ENCODE peak calls at places on chromosomes 13 and 19, in eight cellular contexts. D is SJSA1, I is SK-N-SH, W is GM23338, Q is cardiac fibroblast, V is fibroblast of mammary gland, Z is astrocyte, T is brain microvascular endothelial cell. M is an unnamed sample.

GRCh38 chr19:38691938-38692457 is 44.5 kb downstream of the ACTN4 start:
- DNase-seq in D (peak; percentile 98), I (peak; percentile 89), W (no peak), Q (peak; percentile 89), V (peak; percentile 93), Z (peak; percentile 97), T (peak; percentile 97), M (no peak)

GRCh38 chr13:61960981-61961380 is 545.3 kb upstream of the PCDH20 start:
- DNase-seq in D (no peak), I (no peak), W (no peak), Q (no peak), V (no peak), Z (no peak), T (no peak), M (no peak)

GRCh38 chr19:51044327-51044726 is 9.5 kb upstream of the KLK12 start:
- DNase-seq in D (no peak), I (no peak), W (no peak), Q (no peak), V (no peak), Z (no peak), T (no peak), M (no peak)

GRCh38 chr19:48489608-48490216 is 20.5 kb downstream of the CYTH2 start:
- DNase-seq in D (peak; percentile 71), I (peak; percentile 88), W (peak; percentile 87), Q (peak; percentile 63), V (peak; percentile 50), Z (no peak), T (peak; percentile 35), M (no peak)

GRCh38 chr19:46945668-46946067 is 74.0 kb upstream of the NPAS1 start:
- DNase-seq in D (no peak), I (no peak), W (no peak), Q (peak; percentile 61), V (peak; percentile 49), Z (no peak), T (no peak), M (no peak)

GRCh38 chr19:40467007-40467565 is 285 bp downstream of the SPTBN4 start:
- DNase-seq in D (no peak), I (peak; percentile 73), W (peak; percentile 54), Q (no peak), V (no peak), Z (no peak), T (no peak), M (no peak)

GRCh38 chr13:20182231-20182846 is 10.4 kb downstream of the GJB2 start:
- DNase-seq in D (no peak), I (peak; percentile 84), W (peak; percentile 79), Q (peak; percentile 84), V (peak; percentile 80), Z (peak; percentile 47), T (peak; percentile 38), M (no peak)

GRCh38 chr13:92512852-92513251 is 713.8 kb upstream of the GPC6 start:
- DNase-seq in D (no peak), I (no peak), W (no peak), Q (no peak), V (no peak), Z (no peak), T (no peak), M (no peak)

GRCh38 chr13:23808803-23809202 is 80.4 kb downstream of the MIPEP start:
- DNase-seq in D (no peak), I (no peak), W (no peak), Q (no peak), V (no peak), Z (no peak), T (no peak), M (no peak)

GRCh38 chr19:37928527-37929286 is 21.7 kb downstream of the SIPA1L3 start:
- DNase-seq in D (no peak), I (no peak), W (peak; percentile 67), Q (no peak), V (no peak), Z (no peak), T (no peak), M (no peak)

GRCh38 chr13:73793361-73793760 is 340.8 kb downstream of the KLF12 start:
- DNase-seq in D (no peak), I (no peak), W (no peak), Q (no peak), V (no peak), Z (no peak), T (no peak), M (no peak)

GRCh38 chr19:16031872-16032200 is 44.5 kb upstream of the TPM4 start:
- DNase-seq in D (no peak), I (peak; percentile 1), W (no peak), Q (no peak), V (no peak), Z (no peak), T (no peak), M (no peak)

GRCh38 chr19:4829001-4829712 is 2.4 kb downstream of the TICAM1 start:
- DNase-seq in D (no peak), I (no peak), W (no peak), Q (no peak), V (no peak), Z (no peak), T (no peak), M (no peak)

GRCh38 chr13:64819081-64819480 is 2411.1 kb downstream of the PCDH9 start:
- DNase-seq in D (no peak), I (no peak), W (no peak), Q (peak; percentile 15), V (no peak), Z (no peak), T (no peak), M (no peak)

GRCh38 chr19:45499196-45500180 is 1.2 kb downstream of the PPM1N start:
- DNase-seq in D (no peak), I (peak; percentile 62), W (peak; percentile 100), Q (peak; percentile 53), V (no peak), Z (no peak), T (no peak), M (no peak)

GRCh38 chr13:56900549-56901279 is 240.0 kb upstream of the PRR20A start:
- DNase-seq in D (no peak), I (no peak), W (no peak), Q (no peak), V (no peak), Z (no peak), T (no peak), M (no peak)

GRCh38 chr19:18967358-18968146 is 26.5 kb upstream of the HOMER3 start:
- DNase-seq in D (peak; percentile 55), I (no peak), W (peak; percentile 17), Q (peak; percentile 82), V (peak; percentile 61), Z (peak; percentile 33), T (no peak), M (no peak)

GRCh38 chr19:55132453-55133129 is 15.2 kb upstream of the PPP1R12C start:
- DNase-seq in D (no peak), I (peak; percentile 56), W (peak; percentile 57), Q (no peak), V (no peak), Z (no peak), T (no peak), M (no peak)

GRCh38 chr13:33978653-33979052 is 160.7 kb downstream of the RFC3 start:
- DNase-seq in D (no peak), I (no peak), W (no peak), Q (no peak), V (no peak), Z (no peak), T (no peak), M (no peak)

GRCh38 chr13:78660130-78660857 is 1.3 kb upstream of the OBI1 start:
- DNase-seq in D (peak; percentile 43), I (peak; percentile 47), W (peak; percentile 81), Q (no peak), V (peak; percentile 33), Z (no peak), T (no peak), M (no peak)

GRCh38 chr19:48777139-48777538 is 21.8 kb downstream of the FGF21 start:
- DNase-seq in D (no peak), I (no peak), W (no peak), Q (no peak), V (no peak), Z (no peak), T (no peak), M (no peak)

GRCh38 chr13:76939215-76939614 is 9.1 kb upstream of the ACOD1 start:
- DNase-seq in D (no peak), I (no peak), W (no peak), Q (peak; percentile 41), V (peak; percentile 57), Z (peak; percentile 46), T (no peak), M (no peak)

GRCh38 chr13:99415014-99415650 is 86.1 kb upstream of the TM9SF2 start:
- DNase-seq in D (no peak), I (no peak), W (no peak), Q (no peak), V (no peak), Z (no peak), T (no peak), M (no peak)
- H3K4me3 ChIP-seq in D (no peak overlapping the region), I (no peak overlapping the region), W (no peak overlapping the region), Q (no peak overlapping the region), V (no peak overlapping the region), Z (no peak overlapping the region), T (no peak overlapping the region), M (no peak overlapping the region)

DNA sequence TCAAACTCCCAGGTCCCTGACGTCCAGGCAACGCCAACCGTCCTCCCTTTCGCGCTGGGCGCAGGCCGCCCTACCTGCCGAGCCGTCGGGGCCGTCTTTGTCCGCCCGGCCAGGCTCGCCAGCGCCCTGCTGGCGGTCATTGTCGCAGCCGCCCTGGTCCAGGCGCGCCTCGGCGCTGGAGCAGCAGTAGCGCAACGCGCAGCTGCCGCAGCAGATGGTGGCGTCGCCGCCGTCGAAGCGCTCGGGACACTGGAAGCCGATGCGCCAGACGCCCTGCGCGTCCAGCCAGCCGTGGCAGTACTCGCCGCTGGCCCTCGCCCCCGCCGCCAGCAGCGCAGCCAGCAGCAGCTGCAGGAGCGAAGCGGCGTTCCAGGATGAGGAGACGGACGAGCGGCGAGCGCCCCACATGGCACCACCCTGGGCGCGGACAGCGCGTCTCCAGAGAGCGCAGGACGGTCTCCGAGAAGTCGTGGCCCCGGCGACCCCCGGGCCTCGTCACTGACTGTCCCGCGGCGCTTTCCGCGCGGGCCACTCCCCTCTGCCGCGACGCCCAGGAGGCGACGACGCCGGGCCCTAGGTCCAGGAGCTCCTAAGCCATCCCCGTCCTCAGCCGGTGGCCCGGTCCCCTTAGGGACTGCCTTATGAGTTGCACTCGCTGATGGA is 1.1 kb downstream of the SHISA2 start:
- DNase-seq in D (no peak), I (peak; percentile 66), W (peak; percentile 79), Q (peak; percentile 19), V (no peak), Z (peak; percentile 22), T (no peak), M (no peak)
- H3K4me3 ChIP-seq in D (peak overlapping the region; percentile 42), I (no peak overlapping the region), W (peak overlapping the region; percentile 82), Q (peak overlapping the region; percentile 16), V (no peak overlapping the region), Z (peak overlapping the region; percentile 82), T (peak overlapping the region; percentile 62), M (no peak overlapping the region)

DNA sequence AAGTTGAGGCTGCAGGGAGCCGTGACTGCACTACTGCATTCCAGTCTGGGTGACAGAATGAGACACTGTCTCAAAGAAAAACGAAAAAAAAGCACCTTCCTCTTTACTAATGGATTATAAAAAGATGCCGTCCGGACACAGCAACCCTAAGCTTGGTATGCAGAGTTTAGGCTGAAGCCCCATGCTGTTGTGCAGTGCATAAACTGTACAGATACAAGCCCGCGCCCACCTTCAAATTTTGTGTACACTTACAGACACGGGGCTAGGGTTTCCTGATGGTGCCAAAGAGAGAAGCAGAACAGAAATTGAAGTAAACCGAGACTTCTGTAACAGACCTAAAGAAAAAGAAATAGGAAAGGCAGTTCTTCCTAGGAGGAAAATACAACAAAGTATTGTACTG is 9.0 kb downstream of the LPAR6 start:
- DNase-seq in D (no peak), I (no peak), W (no peak), Q (no peak), V (no peak), Z (no peak), T (no peak), M (no peak)
- H3K4me3 ChIP-seq in D (no peak overlapping the region), I (no peak overlapping the region), W (no peak overlapping the region), Q (no peak overlapping the region), V (no peak overlapping the region), Z (no peak overlapping the region), T (no peak overlapping the region), M (no peak overlapping the region)

GRCh38 chr13:99979453-99980200 is 2.0 kb upstream of the ZIC2 start:
- DNase-seq in D (peak; percentile 81), I (peak; percentile 56), W (peak; percentile 87), Q (no peak), V (no peak), Z (no peak), T (no peak), M (no peak)
- H3K4me3 ChIP-seq in D (peak overlapping the region; percentile 59), I (peak overlapping the region; percentile 32), W (peak overlapping the region; percentile 89), Q (no peak overlapping the region), V (no peak overlapping the region), Z (peak overlapping the region; percentile 51), T (peak overlapping the region; percentile 42), M (no peak overlapping the region)